ENCODE peak calls at places on chromosome 3, in four cellular contexts. U, D, Q and L are unnamed samples.
A peak's percentile ranks its signal among the peaks of the same experiment; 100 is the strongest.

GRCh38 chr3:171526869-171527268 is 66.7 kb upstream of the TNIK start:
- DNase-seq in U (no peak), D (peak; percentile 87), Q (no peak), L (no peak)

GRCh38 chr3:191328963-191329653 is at the start of gene CCDC50:
- DNase-seq in U (peak; percentile 87), D (peak; percentile 72), Q (peak; percentile 82), L (peak; percentile 90)

GRCh38 chr3:183434992-183435391 is 6.6 kb upstream of the MCF2L2 start:
- DNase-seq in U (no peak), D (no peak), Q (peak; percentile 53), L (peak; percentile 77)

GRCh38 chr3:161555367-161555766 is 58.8 kb downstream of the OTOL1 start:
- DNase-seq in U (no peak), D (no peak), Q (no peak), L (no peak)

GRCh38 chr3:13711911-13712650 is 163.2 kb downstream of the FBLN2 start:
- DNase-seq in U (no peak), D (no peak), Q (peak; percentile 3), L (no peak)

GRCh38 chr3:57518276-57518914 is 25.7 kb downstream of the DNAH12 start:
- DNase-seq in U (no peak), D (peak; percentile 2), Q (no peak), L (no peak)

GRCh38 chr3:190492966-190493365 is 20.9 kb upstream of the IL1RAP start:
- DNase-seq in U (no peak), D (no peak), Q (no peak), L (peak; percentile 56)

GRCh38 chr3:154334973-154335420 is 10.7 kb upstream of the DHX36 start:
- DNase-seq in U (no peak), D (peak; percentile 53), Q (no peak), L (peak; percentile 54)

GRCh38 chr3:73432021-73432722 is 192.6 kb downstream of the PDZRN3 start:
- DNase-seq in U (no peak), D (peak; percentile 54), Q (no peak), L (peak; percentile 69)

GRCh38 chr3:50515565-50516047 is 12.2 kb upstream of the CACNA2D2 start:
- DNase-seq in U (peak; percentile 70), D (no peak), Q (peak; percentile 88), L (peak; percentile 82)

GRCh38 chr3:98733055-98733777 is 29.9 kb upstream of the ST3GAL6 start:
- DNase-seq in U (peak; percentile 77), D (no peak), Q (no peak), L (peak; percentile 66)

DNA sequence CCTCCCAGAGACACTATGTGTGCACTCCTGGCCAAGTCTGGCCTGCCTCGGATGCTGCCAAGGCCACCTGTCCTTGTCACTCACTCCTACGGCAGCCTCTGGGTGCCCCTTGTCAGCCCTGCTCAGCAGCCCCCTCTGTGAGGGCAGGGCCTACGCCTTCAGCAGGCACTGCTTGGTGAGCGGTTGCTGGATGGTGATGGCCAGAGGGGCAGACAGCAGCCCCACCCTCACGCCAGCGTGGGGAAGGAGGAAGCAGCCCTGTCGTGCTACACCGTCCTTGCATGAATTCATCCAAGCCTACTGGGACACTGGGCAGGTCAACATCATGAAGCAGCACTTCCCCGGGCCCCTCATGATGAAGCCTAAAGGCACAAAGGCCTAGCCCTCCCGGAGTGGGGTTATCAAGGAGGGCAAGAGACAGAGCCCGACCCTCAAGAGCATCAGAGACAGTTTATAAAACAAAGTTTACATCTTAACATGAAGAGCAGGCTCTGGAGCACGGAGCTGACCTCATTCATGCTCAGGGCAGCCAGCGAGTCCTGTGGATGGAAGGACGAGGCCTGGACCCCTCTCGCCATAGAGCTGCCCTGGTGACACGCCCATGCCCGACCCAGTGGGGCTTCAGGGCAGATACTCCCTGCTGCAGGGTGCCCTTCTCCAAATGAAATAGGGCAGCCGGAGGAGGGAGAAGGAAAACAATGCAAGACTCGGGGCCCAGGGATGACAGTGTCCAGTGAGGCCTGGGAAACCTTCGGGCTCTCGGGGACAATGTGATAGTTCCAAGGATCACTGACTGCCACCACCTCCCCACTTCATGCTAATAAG is 25.3 kb downstream of the CHDH start:
- DNase-seq in U (no peak), D (no peak), Q (no peak), L (no peak)
- H3K18ac ChIP-seq in U (no peak overlapping the region), D (no peak overlapping the region), Q (no peak overlapping the region), L (no peak overlapping the region)

DNA sequence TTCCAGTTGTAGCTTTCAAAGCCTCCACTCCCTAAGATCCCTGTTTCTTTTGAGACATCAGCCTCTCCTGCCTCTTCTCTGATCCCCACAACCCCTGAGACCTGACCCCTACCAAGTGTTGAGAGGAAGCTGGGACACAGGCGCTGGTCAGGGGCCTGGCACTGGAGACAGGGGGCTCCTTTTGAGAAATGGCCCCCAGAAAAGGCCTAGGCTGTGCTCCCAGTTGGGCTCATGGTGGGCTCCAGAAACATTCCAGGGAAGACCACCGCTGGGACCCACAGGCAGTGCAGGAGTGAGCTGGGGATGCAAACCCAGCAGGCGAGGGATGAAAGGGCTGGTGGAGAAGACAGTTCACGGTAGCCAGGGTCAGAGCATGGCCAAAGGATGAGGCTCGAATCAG is 16.6 kb downstream of the SSUH2 start:
- DNase-seq in U (no peak), D (no peak), Q (no peak), L (no peak)
- H3K56ac ChIP-seq in U (no peak overlapping the region), D (no peak overlapping the region), Q (no peak overlapping the region), L (no peak overlapping the region)

DNA sequence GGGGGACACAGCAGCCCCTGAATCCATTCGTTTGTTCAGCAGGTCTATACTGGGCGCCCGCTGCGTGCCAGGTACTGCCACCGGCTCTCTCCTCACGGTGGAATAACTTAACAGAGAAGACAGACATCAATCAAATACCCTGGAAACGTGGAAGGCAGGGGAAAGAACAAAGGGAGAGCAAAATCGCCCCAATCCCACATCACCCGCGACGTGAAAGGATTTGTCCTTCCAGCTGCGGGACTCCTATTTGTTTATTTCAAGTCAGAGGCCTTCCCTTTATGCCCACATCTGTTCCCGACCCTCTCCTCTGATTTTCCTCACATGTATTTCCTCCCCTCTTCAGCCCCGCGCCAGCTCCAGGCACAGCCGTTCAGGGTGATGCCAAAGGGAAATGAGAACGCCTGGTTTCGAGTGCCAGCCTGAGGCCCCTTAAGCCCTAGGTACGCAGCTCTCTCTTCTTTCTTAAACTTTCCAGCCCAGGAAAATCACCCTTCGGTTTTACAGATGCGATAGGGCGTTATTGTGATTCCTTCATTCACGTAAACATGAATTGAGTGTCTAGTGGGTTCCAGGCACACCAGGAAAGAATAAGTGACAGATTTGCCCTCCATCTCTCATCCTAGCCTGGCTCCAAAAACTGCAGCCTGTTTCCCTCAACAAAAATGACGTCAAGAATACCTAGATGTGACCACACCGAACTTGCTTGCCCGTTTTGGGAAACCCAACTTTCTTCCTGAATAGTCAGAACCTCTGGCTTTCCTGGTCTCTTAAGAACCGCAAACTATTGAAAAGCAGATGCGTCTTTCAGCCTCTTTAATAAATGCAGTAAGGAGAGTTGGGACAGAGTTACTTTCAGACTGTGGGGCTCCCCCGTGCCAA is 885 bp upstream of the PROK2 start:
- DNase-seq in U (no peak), D (no peak), Q (no peak), L (peak; percentile 45)
- H3K18ac ChIP-seq in U (no peak overlapping the region), D (no peak overlapping the region), Q (no peak overlapping the region), L (no peak overlapping the region)

DNA sequence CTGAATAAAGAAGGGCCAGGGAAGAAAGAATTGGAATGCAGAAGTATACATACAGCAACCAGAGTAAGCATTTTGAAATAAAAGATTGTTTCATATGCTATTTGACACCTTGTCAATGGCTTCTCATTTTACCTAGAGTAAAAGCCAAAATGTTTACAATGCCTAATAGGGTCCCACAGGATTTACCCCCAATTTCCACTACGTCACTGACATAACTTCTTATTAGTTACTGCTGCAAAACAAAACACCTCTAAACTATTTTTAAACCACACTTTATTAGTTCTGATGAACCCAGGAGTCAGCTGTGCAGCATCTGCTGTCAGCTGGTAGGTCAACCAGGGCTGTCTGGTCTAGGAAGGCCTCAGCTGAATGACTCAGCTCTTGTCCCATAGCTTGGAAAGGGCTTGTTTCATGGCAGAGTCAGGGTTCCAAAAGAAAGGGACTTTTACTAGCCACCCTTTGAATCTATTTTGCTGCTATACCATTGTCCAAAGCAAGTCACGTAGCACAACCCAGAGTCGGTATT is 945.1 kb downstream of the EPHA3 start:
- DNase-seq in U (no peak), D (no peak), Q (no peak), L (no peak)
- H3K56ac ChIP-seq in U (no peak overlapping the region), D (no peak overlapping the region), Q (no peak overlapping the region), L (no peak overlapping the region)

GRCh38 chr3:149604125-149604851 is 53.5 kb downstream of the WWTR1 start:
- DNase-seq in U (no peak), D (peak; percentile 44), Q (peak; percentile 63), L (peak; percentile 62)
- H3K18ac ChIP-seq in U (peak overlapping the region; percentile 40), D (peak overlapping the region; percentile 41), Q (no peak overlapping the region), L (no peak overlapping the region)

DNA sequence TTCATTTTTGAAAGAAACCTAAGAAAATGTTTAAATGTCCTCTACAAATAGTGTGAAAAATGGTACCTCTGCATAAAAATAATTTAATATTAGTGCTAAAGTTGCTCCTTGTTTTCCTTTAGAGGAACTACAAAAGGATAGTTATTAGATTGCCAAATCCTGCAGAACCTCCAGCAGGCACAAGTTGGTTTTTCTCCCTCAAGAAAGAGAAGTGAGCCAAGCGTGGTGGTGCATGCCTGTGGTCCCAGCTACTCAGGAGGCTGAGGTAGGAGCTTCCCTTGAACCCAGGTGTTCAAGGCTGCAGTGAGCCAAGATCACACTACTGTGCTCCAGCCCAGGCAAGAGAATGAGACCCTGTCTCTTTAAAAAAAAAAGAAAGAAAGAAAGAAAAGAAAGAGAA is 85.1 kb upstream of the TSEN2 start:
- DNase-seq in U (no peak), D (no peak), Q (no peak), L (no peak)
- H3K56ac ChIP-seq in U (no peak overlapping the region), D (no peak overlapping the region), Q (no peak overlapping the region), L (no peak overlapping the region)

DNA sequence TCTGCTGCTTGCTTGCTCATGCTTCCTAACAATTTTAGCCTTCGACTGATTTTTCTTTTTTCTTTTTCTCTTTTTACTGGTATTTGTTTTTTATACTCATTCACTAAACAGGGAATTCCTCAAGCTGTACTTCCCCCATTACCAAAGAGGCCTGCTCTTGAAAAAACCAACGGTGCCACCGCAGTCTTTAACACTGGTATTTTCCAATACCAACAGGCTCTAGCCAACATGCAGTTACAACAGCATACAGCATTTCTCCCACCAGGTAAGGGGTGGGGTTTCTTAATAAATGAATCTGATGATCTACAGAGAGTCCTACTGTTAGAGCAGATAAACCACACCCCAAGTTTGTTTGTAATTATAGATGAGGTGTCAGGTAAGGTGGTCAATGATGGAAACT is 178.8 kb downstream of the MBNL1 start:
- DNase-seq in U (no peak), D (no peak), Q (no peak), L (no peak)
- H3K18ac ChIP-seq in U (no peak overlapping the region), D (no peak overlapping the region), Q (no peak overlapping the region), L (no peak overlapping the region)